ENCODE peak calls at places on chromosomes 13 and 19, in six cellular contexts. One of them, this sample, is unnamed.

GRCh38 chr19:4234142-4234861 is 5.0 kb downstream of the EBI3 start:
- DNase-seq in HepG2: peak; percentile 62
- DNase-seq in endothelial cell of umbilical vein: no peak
- DNase-seq in A549: no peak
- DNase-seq in GM12878: no peak
- DNase-seq in K562: no peak
- DNase-seq in this sample: no peak

GRCh38 chr19:32233885-32234284 is 111.5 kb upstream of the ZNF507 start:
- DNase-seq in endothelial cell of umbilical vein: no peak
- DNase-seq in HepG2: no peak
- DNase-seq in K562: no peak
- DNase-seq in A549: no peak
- DNase-seq in GM12878: no peak
- DNase-seq in this sample: no peak

GRCh38 chr13:101455863-101456262 is 3.4 kb downstream of the ITGBL1 start:
- DNase-seq in GM12878: no peak
- DNase-seq in K562: no peak
- DNase-seq in HepG2: no peak
- DNase-seq in A549: peak; percentile 59
- DNase-seq in endothelial cell of umbilical vein: peak; percentile 69
- DNase-seq in this sample: no peak

GRCh38 chr13:41111454-41111853 is 21.1 kb downstream of the KBTBD6 start:
- DNase-seq in GM12878: no peak
- DNase-seq in HepG2: no peak
- DNase-seq in endothelial cell of umbilical vein: no peak
- DNase-seq in K562: no peak
- DNase-seq in A549: no peak
- DNase-seq in this sample: no peak

GRCh38 chr13:34070006-34070405 is 252.1 kb downstream of the RFC3 start:
- DNase-seq in HepG2: no peak
- DNase-seq in GM12878: no peak
- DNase-seq in endothelial cell of umbilical vein: peak; percentile 40
- DNase-seq in K562: no peak
- DNase-seq in A549: no peak
- DNase-seq in this sample: no peak

GRCh38 chr19:29016926-29017760 is 195.8 kb downstream of the UQCRFS1 start:
- DNase-seq in K562: no peak
- DNase-seq in HepG2: no peak
- DNase-seq in endothelial cell of umbilical vein: no peak
- DNase-seq in A549: no peak
- DNase-seq in GM12878: no peak
- DNase-seq in this sample: no peak

GRCh38 chr19:49689133-49690072 is at the start of gene ADM5:
- DNase-seq in GM12878: no peak
- DNase-seq in endothelial cell of umbilical vein: peak; percentile 54
- DNase-seq in A549: no peak
- DNase-seq in HepG2: no peak
- DNase-seq in K562: no peak
- DNase-seq in this sample: peak; percentile 21

GRCh38 chr13:23469901-23470525 is 36.5 kb upstream of the SACS start:
- DNase-seq in GM12878: no peak
- DNase-seq in K562: no peak
- DNase-seq in HepG2: no peak
- DNase-seq in endothelial cell of umbilical vein: no peak
- DNase-seq in A549: no peak
- DNase-seq in this sample: no peak

GRCh38 chr19:4139614-4140236 is 13.7 kb upstream of the CREB3L3 start:
- DNase-seq in A549: peak; percentile 76
- DNase-seq in K562: peak; percentile 84
- DNase-seq in HepG2: peak; percentile 58
- DNase-seq in endothelial cell of umbilical vein: peak; percentile 63
- DNase-seq in GM12878: peak; percentile 48
- DNase-seq in this sample: peak; percentile 69

GRCh38 chr19:50040967-50041366 is 15.2 kb downstream of the ZNF473 start:
- DNase-seq in endothelial cell of umbilical vein: no peak
- DNase-seq in HepG2: no peak
- DNase-seq in K562: no peak
- DNase-seq in A549: no peak
- DNase-seq in GM12878: no peak
- DNase-seq in this sample: no peak

GRCh38 chr19:11451942-11452813 is 16.7 kb downstream of the PRKCSH start:
- DNase-seq in GM12878: no peak
- DNase-seq in A549: no peak
- DNase-seq in K562: peak; percentile 42
- DNase-seq in endothelial cell of umbilical vein: no peak
- DNase-seq in HepG2: no peak
- DNase-seq in this sample: peak; percentile 64

GRCh38 chr19:17846146-17846545 is 1.6 kb downstream of the JAK3 start:
- DNase-seq in GM12878: peak; percentile 19
- DNase-seq in endothelial cell of umbilical vein: no peak
- DNase-seq in HepG2: no peak
- DNase-seq in A549: no peak
- DNase-seq in K562: no peak
- DNase-seq in this sample: no peak

GRCh38 chr19:55530996-55531395 is 5.9 kb downstream of the SBK2 start:
- DNase-seq in GM12878: no peak
- DNase-seq in endothelial cell of umbilical vein: no peak
- DNase-seq in HepG2: no peak
- DNase-seq in K562: no peak
- DNase-seq in A549: no peak
- DNase-seq in this sample: no peak

DNA sequence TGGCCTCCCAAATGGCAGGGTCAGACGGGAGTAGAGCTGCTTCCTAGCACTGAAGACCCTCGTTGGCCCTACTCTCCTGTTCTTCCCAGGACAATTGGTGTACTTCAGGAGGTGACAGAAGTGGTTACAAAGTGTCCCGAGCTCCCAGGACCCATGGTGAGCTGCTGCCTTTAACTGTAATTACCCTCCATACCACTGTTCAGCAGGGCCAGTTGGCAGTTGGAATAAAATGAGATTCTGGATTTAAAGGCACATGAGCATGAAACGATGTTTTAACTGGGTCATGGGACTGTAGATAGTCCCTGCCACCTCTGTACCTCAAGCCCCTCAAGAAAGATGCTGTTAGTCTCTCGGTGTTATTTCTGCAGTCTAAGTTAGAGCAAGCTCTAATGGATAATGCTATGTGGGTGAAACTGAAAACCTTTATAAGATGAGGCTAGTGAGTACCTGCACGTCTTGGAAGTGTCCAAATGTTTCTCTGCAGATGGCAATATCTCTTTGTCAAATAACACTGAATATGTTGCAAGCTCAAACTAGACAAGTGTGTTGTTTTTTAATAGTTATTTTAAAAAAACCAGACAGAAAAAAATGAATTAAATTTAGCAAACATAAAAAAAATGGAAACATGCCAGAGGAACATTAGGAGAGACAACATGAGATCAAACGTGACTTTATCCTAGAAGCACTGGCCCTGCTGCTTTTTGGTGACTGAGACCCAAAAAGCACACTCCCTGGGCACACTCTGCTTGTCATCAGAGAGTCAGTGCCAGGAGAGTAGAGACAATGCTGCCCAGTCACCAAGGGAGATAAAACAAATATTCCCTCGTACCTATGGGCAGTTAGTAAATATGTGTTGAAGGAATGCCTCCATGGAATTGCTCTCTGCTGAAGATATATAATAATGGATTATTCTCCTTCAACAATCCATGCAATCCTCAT is 266.3 kb downstream of the LMO7 start:
- DNase-seq in K562: no peak
- DNase-seq in endothelial cell of umbilical vein: no peak
- DNase-seq in GM12878: no peak
- DNase-seq in HepG2: no peak
- DNase-seq in A549: no peak
- DNase-seq in this sample: no peak
- TF ChIP-seq MYC in K562: no peak
- TF ChIP-seq MYC in endothelial cell of umbilical vein: no peak
- TF ChIP-seq MYC in GM12878: no peak
- TF ChIP-seq MYC in HepG2: no peak
- TF ChIP-seq MYC in A549: no peak
- TF ChIP-seq MYC in this sample: no peak

GRCh38 chr13:60431108-60431700 is 34.2 kb downstream of the TDRD3 start:
- DNase-seq in K562: peak; percentile 19
- DNase-seq in endothelial cell of umbilical vein: peak; percentile 80
- DNase-seq in A549: peak; percentile 18
- DNase-seq in GM12878: peak; percentile 61
- DNase-seq in HepG2: peak; percentile 47
- DNase-seq in this sample: peak; percentile 76
- TF ChIP-seq MYC in K562: no peak
- TF ChIP-seq MYC in endothelial cell of umbilical vein: no peak
- TF ChIP-seq MYC in A549: no peak
- TF ChIP-seq MYC in GM12878: no peak
- TF ChIP-seq MYC in HepG2: no peak
- TF ChIP-seq MYC in this sample: no peak

GRCh38 chr19:12794196-12794921 is 3.1 kb downstream of the JUNB start:
- DNase-seq in A549: no peak
- DNase-seq in K562: no peak
- DNase-seq in HepG2: no peak
- DNase-seq in endothelial cell of umbilical vein: no peak
- DNase-seq in GM12878: no peak
- DNase-seq in this sample: peak; percentile 33
- TF ChIP-seq MYC in A549: no peak
- TF ChIP-seq MYC in K562: no peak
- TF ChIP-seq MYC in HepG2: no peak
- TF ChIP-seq MYC in endothelial cell of umbilical vein: no peak
- TF ChIP-seq MYC in GM12878: no peak
- TF ChIP-seq MYC in this sample: no peak

GRCh38 chr13:75685239-75685697 is 49.1 kb downstream of the LMO7 start:
- DNase-seq in HepG2: peak; percentile 42
- DNase-seq in A549: no peak
- DNase-seq in endothelial cell of umbilical vein: peak; percentile 16
- DNase-seq in GM12878: no peak
- DNase-seq in K562: no peak
- DNase-seq in this sample: no peak
- TF ChIP-seq MYC in HepG2: no peak
- TF ChIP-seq MYC in A549: no peak
- TF ChIP-seq MYC in endothelial cell of umbilical vein: no peak
- TF ChIP-seq MYC in GM12878: no peak
- TF ChIP-seq MYC in K562: no peak
- TF ChIP-seq MYC in this sample: no peak

DNA sequence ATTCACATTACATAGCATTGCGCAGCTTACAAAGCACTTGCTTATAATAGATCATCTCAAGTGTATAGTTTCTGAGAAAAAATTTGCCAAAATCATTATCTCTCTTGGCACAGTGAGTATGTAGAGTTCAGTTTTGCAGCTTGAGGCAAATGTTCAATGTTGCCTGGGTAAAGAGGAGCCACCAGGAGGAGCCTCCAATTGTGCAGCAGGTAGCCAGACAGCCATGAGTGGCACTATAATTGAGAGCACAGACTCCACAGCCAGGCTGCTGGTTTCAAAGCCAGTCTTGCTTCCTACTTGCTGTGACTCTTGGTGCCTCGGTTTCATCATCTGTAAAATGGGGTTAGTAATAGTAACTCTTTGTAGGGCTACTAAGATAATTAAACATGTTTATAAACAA is 24.0 kb upstream of the OLFM4 start:
- DNase-seq in K562: no peak
- DNase-seq in GM12878: no peak
- DNase-seq in A549: no peak
- DNase-seq in HepG2: no peak
- DNase-seq in endothelial cell of umbilical vein: no peak
- DNase-seq in this sample: no peak
- TF ChIP-seq MYC in K562: no peak
- TF ChIP-seq MYC in GM12878: no peak
- TF ChIP-seq MYC in A549: no peak
- TF ChIP-seq MYC in HepG2: no peak
- TF ChIP-seq MYC in endothelial cell of umbilical vein: no peak
- TF ChIP-seq MYC in this sample: no peak

GRCh38 chr19:45151821-45152503 is 8.8 kb downstream of the NKPD1 start:
- DNase-seq in GM12878: no peak
- DNase-seq in endothelial cell of umbilical vein: no peak
- DNase-seq in A549: no peak
- DNase-seq in K562: no peak
- DNase-seq in HepG2: no peak
- DNase-seq in this sample: no peak

GRCh38 chr19:45150731-45151725 is 9.8 kb downstream of the NKPD1 start:
- DNase-seq in GM12878: no peak
- DNase-seq in K562: no peak
- DNase-seq in endothelial cell of umbilical vein: no peak
- DNase-seq in A549: no peak
- DNase-seq in HepG2: no peak
- DNase-seq in this sample: peak; percentile 36

GRCh38 chr19:45153339-45154063 is 7.3 kb downstream of the NKPD1 start:
- DNase-seq in K562: peak; percentile 90
- DNase-seq in A549: no peak
- DNase-seq in endothelial cell of umbilical vein: peak; percentile 34
- DNase-seq in GM12878: no peak
- DNase-seq in HepG2: no peak
- DNase-seq in this sample: peak; percentile 55

GRCh38 chr19:45154064-45154827 is 6.5 kb downstream of the NKPD1 start:
- DNase-seq in GM12878: no peak
- DNase-seq in endothelial cell of umbilical vein: peak; percentile 13
- DNase-seq in K562: peak; percentile 85
- DNase-seq in HepG2: peak; percentile 97
- DNase-seq in A549: no peak
- DNase-seq in this sample: peak; percentile 50

GRCh38 chr19:45152504-45153338 is 8.1 kb downstream of the NKPD1 start:
- DNase-seq in endothelial cell of umbilical vein: peak; percentile 48
- DNase-seq in A549: no peak
- DNase-seq in K562: no peak
- DNase-seq in GM12878: no peak
- DNase-seq in HepG2: no peak
- DNase-seq in this sample: no peak
- TF ChIP-seq MYC in endothelial cell of umbilical vein: no peak
- TF ChIP-seq MYC in A549: no peak
- TF ChIP-seq MYC in K562: no peak
- TF ChIP-seq MYC in GM12878: peak; percentile 80
- TF ChIP-seq MYC in HepG2: no peak
- TF ChIP-seq MYC in this sample: no peak

DNA sequence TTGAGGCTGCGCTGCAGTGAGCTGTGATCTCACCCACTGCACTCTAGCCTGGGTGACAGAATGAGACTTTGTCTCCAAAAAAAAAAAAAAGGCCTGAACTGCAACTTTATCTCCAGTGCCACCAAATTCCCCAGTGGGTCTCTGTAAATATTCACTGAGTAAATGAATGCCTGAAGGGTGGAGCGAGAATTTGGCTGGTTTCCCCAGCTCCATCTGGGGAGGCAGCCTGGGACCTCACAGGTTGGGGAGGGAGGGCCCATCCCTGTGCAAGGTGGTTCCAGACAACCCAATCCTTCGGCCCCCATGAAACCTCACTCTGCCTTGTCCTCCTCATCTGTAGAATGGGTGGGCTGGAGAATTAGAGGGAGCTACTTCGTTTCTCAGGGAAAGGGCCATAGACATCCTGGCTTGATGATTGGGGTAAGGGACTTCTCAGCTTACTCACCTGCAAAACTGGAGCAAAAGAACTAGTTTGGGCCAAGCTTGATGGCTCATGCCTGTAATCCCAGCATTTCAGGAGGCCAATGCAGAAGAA is 4.2 kb upstream of the PKN1 start:
- DNase-seq in K562: peak; percentile 6
- DNase-seq in A549: no peak
- DNase-seq in endothelial cell of umbilical vein: no peak
- DNase-seq in GM12878: no peak
- DNase-seq in HepG2: peak; percentile 18
- DNase-seq in this sample: no peak
- TF ChIP-seq MYC in K562: no peak
- TF ChIP-seq MYC in A549: no peak
- TF ChIP-seq MYC in endothelial cell of umbilical vein: no peak
- TF ChIP-seq MYC in GM12878: no peak
- TF ChIP-seq MYC in HepG2: no peak
- TF ChIP-seq MYC in this sample: no peak

This sample was measured in NB4.